ENCODE peak calls at places on chromosomes 5 and 9, in six cellular contexts. One of them, this sample, is unnamed.
A peak's percentile ranks its signal among the peaks of the same experiment; 100 is the strongest.

GRCh38 chr5:112684737-112685136 is 52.9 kb upstream of the APC start:
- DNase-seq in GM23248: peak; percentile 94
- DNase-seq in breast epithelium: no peak
- DNase-seq in osteoblast: peak; percentile 88
- DNase-seq in right lobe of liver: no peak
- DNase-seq in IMR-90: peak; percentile 74
- DNase-seq in this sample: no peak

GRCh38 chr5:145739824-145740223 is 95.3 kb downstream of the PRELID2 start:
- DNase-seq in breast epithelium: no peak
- DNase-seq in osteoblast: no peak
- DNase-seq in GM23248: peak; percentile 9
- DNase-seq in IMR-90: no peak
- DNase-seq in right lobe of liver: no peak
- DNase-seq in this sample: no peak

GRCh38 chr9:71106992-71107391 is 14.4 kb downstream of the TRPM3 start:
- DNase-seq in GM23248: no peak
- DNase-seq in osteoblast: no peak
- DNase-seq in breast epithelium: no peak
- DNase-seq in right lobe of liver: no peak
- DNase-seq in IMR-90: no peak
- DNase-seq in this sample: no peak

GRCh38 chr9:32177389-32177788 is 207.1 kb upstream of the ACO1 start:
- DNase-seq in right lobe of liver: no peak
- DNase-seq in GM23248: no peak
- DNase-seq in IMR-90: no peak
- DNase-seq in breast epithelium: no peak
- DNase-seq in osteoblast: no peak
- DNase-seq in this sample: no peak

GRCh38 chr9:76297721-76298239 is 96.4 kb downstream of the RFK start:
- DNase-seq in breast epithelium: peak; percentile 34
- DNase-seq in IMR-90: peak; percentile 33
- DNase-seq in right lobe of liver: no peak
- DNase-seq in GM23248: peak; percentile 51
- DNase-seq in osteoblast: peak; percentile 74
- DNase-seq in this sample: no peak

GRCh38 chr5:129204525-129204924 is 110.0 kb downstream of the ISOC1 start:
- DNase-seq in IMR-90: no peak
- DNase-seq in GM23248: no peak
- DNase-seq in breast epithelium: no peak
- DNase-seq in right lobe of liver: no peak
- DNase-seq in osteoblast: no peak
- DNase-seq in this sample: no peak

GRCh38 chr5:125185740-125186139 is 439.3 kb upstream of the ZNF608 start:
- DNase-seq in osteoblast: no peak
- DNase-seq in breast epithelium: no peak
- DNase-seq in IMR-90: no peak
- DNase-seq in right lobe of liver: no peak
- DNase-seq in GM23248: no peak
- DNase-seq in this sample: no peak

GRCh38 chr9:78357165-78357873 is 60.4 kb downstream of the PSAT1 start:
- DNase-seq in right lobe of liver: no peak
- DNase-seq in GM23248: no peak
- DNase-seq in osteoblast: no peak
- DNase-seq in IMR-90: no peak
- DNase-seq in breast epithelium: no peak
- DNase-seq in this sample: no peak

GRCh38 chr5:160640417-160640816 is 211.6 kb downstream of the ATP10B start:
- DNase-seq in right lobe of liver: no peak
- DNase-seq in breast epithelium: no peak
- DNase-seq in IMR-90: no peak
- DNase-seq in GM23248: no peak
- DNase-seq in osteoblast: no peak
- DNase-seq in this sample: no peak

GRCh38 chr9:116574027-116574679 is 113.0 kb upstream of the TRIM32 start:
- DNase-seq in right lobe of liver: no peak
- DNase-seq in osteoblast: peak; percentile 34
- DNase-seq in IMR-90: peak; percentile 13
- DNase-seq in GM23248: no peak
- DNase-seq in breast epithelium: no peak
- DNase-seq in this sample: no peak

GRCh38 chr5:94469889-94470288 is 148.5 kb downstream of the KIAA0825 start:
- DNase-seq in IMR-90: peak; percentile 82
- DNase-seq in osteoblast: no peak
- DNase-seq in GM23248: peak; percentile 86
- DNase-seq in breast epithelium: no peak
- DNase-seq in right lobe of liver: no peak
- DNase-seq in this sample: no peak

GRCh38 chr5:113507601-113508000 is 5.9 kb upstream of the YTHDC2 start:
- DNase-seq in IMR-90: no peak
- DNase-seq in right lobe of liver: no peak
- DNase-seq in GM23248: no peak
- DNase-seq in osteoblast: no peak
- DNase-seq in breast epithelium: no peak
- DNase-seq in this sample: no peak

GRCh38 chr5:163653526-163653925 is 148.1 kb downstream of the MAT2B start:
- DNase-seq in osteoblast: no peak
- DNase-seq in IMR-90: no peak
- DNase-seq in GM23248: no peak
- DNase-seq in right lobe of liver: no peak
- DNase-seq in breast epithelium: no peak
- DNase-seq in this sample: no peak

GRCh38 chr9:86675805-86676204 is 271.5 kb downstream of the GAS1 start:
- DNase-seq in breast epithelium: no peak
- DNase-seq in right lobe of liver: no peak
- DNase-seq in IMR-90: no peak
- DNase-seq in GM23248: no peak
- DNase-seq in osteoblast: no peak
- DNase-seq in this sample: no peak

GRCh38 chr9:86679979-86680378 is 267.3 kb downstream of the GAS1 start:
- DNase-seq in right lobe of liver: no peak
- DNase-seq in osteoblast: no peak
- DNase-seq in IMR-90: no peak
- DNase-seq in breast epithelium: no peak
- DNase-seq in GM23248: no peak
- DNase-seq in this sample: no peak

GRCh38 chr9:86674475-86674874 is 272.8 kb downstream of the GAS1 start:
- DNase-seq in osteoblast: no peak
- DNase-seq in GM23248: peak; percentile 17
- DNase-seq in IMR-90: no peak
- DNase-seq in right lobe of liver: no peak
- DNase-seq in breast epithelium: no peak
- DNase-seq in this sample: no peak

GRCh38 chr9:86671018-86671417 is 276.3 kb downstream of the GAS1 start:
- DNase-seq in GM23248: no peak
- DNase-seq in osteoblast: no peak
- DNase-seq in breast epithelium: no peak
- DNase-seq in IMR-90: no peak
- DNase-seq in right lobe of liver: no peak
- DNase-seq in this sample: no peak

GRCh38 chr9:86676426-86676825 is 270.9 kb downstream of the GAS1 start:
- DNase-seq in GM23248: no peak
- DNase-seq in breast epithelium: no peak
- DNase-seq in osteoblast: no peak
- DNase-seq in right lobe of liver: no peak
- DNase-seq in IMR-90: no peak
- DNase-seq in this sample: no peak
- H3K27me3 ChIP-seq in GM23248: no peaks in the 10 kb centered on the region
- H3K27me3 ChIP-seq in breast epithelium: no peaks in the 10 kb centered on the region
- H3K27me3 ChIP-seq in osteoblast: no peaks in the 10 kb centered on the region
- H3K27me3 ChIP-seq in right lobe of liver: no peaks in the 10 kb centered on the region
- H3K27me3 ChIP-seq in IMR-90: no peaks in the 10 kb centered on the region
- H3K27me3 ChIP-seq in this sample: no peaks in the 10 kb centered on the region

GRCh38 chr9:37801287-37801850 is 772 bp downstream of the DCAF10 start:
- DNase-seq in osteoblast: peak; percentile 88
- DNase-seq in GM23248: peak; percentile 75
- DNase-seq in right lobe of liver: peak; percentile 70
- DNase-seq in breast epithelium: no peak
- DNase-seq in IMR-90: peak; percentile 9
- DNase-seq in this sample: peak; percentile 73
- H3K27me3 ChIP-seq in osteoblast: no peaks in the 10 kb centered on the region
- H3K27me3 ChIP-seq in GM23248: no peaks in the 10 kb centered on the region
- H3K27me3 ChIP-seq in right lobe of liver: no peaks in the 10 kb centered on the region
- H3K27me3 ChIP-seq in breast epithelium: no peaks in the 10 kb centered on the region
- H3K27me3 ChIP-seq in IMR-90: no peaks in the 10 kb centered on the region
- H3K27me3 ChIP-seq in this sample: no peaks in the 10 kb centered on the region

GRCh38 chr5:133680830-133681555 is 68.7 kb upstream of the FSTL4 start:
- DNase-seq in GM23248: no peak
- DNase-seq in breast epithelium: no peak
- DNase-seq in right lobe of liver: no peak
- DNase-seq in osteoblast: no peak
- DNase-seq in IMR-90: no peak
- DNase-seq in this sample: no peak
- H3K27me3 ChIP-seq in GM23248: peaks cover 14% of the 10 kb centered on the region
- H3K27me3 ChIP-seq in breast epithelium: no peaks in the 10 kb centered on the region
- H3K27me3 ChIP-seq in right lobe of liver: no peaks in the 10 kb centered on the region
- H3K27me3 ChIP-seq in osteoblast: peaks cover 5% of the 10 kb centered on the region
- H3K27me3 ChIP-seq in IMR-90: peaks cover 10% of the 10 kb centered on the region
- H3K27me3 ChIP-seq in this sample: no peaks in the 10 kb centered on the region

GRCh38 chr9:126626117-126627022 is 12.6 kb downstream of the LMX1B start:
- DNase-seq in breast epithelium: no peak
- DNase-seq in right lobe of liver: no peak
- DNase-seq in osteoblast: no peak
- DNase-seq in IMR-90: no peak
- DNase-seq in GM23248: no peak
- DNase-seq in this sample: no peak
- H3K27me3 ChIP-seq in breast epithelium: peaks cover 38% of the 10 kb centered on the region
- H3K27me3 ChIP-seq in right lobe of liver: peaks cover 69% of the 10 kb centered on the region
- H3K27me3 ChIP-seq in osteoblast: peaks cover 13% of the 10 kb centered on the region
- H3K27me3 ChIP-seq in IMR-90: peaks cover 91% of the 10 kb centered on the region
- H3K27me3 ChIP-seq in GM23248: peaks cover 43% of the 10 kb centered on the region
- H3K27me3 ChIP-seq in this sample: no peaks in the 10 kb centered on the region

GRCh38 chr5:127410906-127411780 is 106.3 kb upstream of the PRRC1 start:
- DNase-seq in IMR-90: no peak
- DNase-seq in right lobe of liver: no peak
- DNase-seq in GM23248: no peak
- DNase-seq in osteoblast: no peak
- DNase-seq in breast epithelium: no peak
- DNase-seq in this sample: no peak
- H3K27me3 ChIP-seq in IMR-90: peaks cover 6% of the 10 kb centered on the region
- H3K27me3 ChIP-seq in right lobe of liver: no peaks in the 10 kb centered on the region
- H3K27me3 ChIP-seq in GM23248: no peaks in the 10 kb centered on the region
- H3K27me3 ChIP-seq in osteoblast: no peaks in the 10 kb centered on the region
- H3K27me3 ChIP-seq in breast epithelium: no peaks in the 10 kb centered on the region
- H3K27me3 ChIP-seq in this sample: no peaks in the 10 kb centered on the region

GRCh38 chr9:107671588-107671987 is 182.0 kb upstream of the KLF4 start:
- DNase-seq in GM23248: no peak
- DNase-seq in breast epithelium: no peak
- DNase-seq in osteoblast: no peak
- DNase-seq in IMR-90: no peak
- DNase-seq in right lobe of liver: no peak
- DNase-seq in this sample: no peak

GRCh38 chr9:107674252-107674936 is 184.8 kb upstream of the KLF4 start:
- DNase-seq in osteoblast: no peak
- DNase-seq in right lobe of liver: no peak
- DNase-seq in breast epithelium: no peak
- DNase-seq in IMR-90: no peak
- DNase-seq in GM23248: no peak
- DNase-seq in this sample: no peak

GRCh38 chr9:107675476-107676264 is 186.1 kb upstream of the KLF4 start:
- DNase-seq in breast epithelium: no peak
- DNase-seq in IMR-90: no peak
- DNase-seq in osteoblast: no peak
- DNase-seq in GM23248: no peak
- DNase-seq in right lobe of liver: no peak
- DNase-seq in this sample: no peak

DNA sequence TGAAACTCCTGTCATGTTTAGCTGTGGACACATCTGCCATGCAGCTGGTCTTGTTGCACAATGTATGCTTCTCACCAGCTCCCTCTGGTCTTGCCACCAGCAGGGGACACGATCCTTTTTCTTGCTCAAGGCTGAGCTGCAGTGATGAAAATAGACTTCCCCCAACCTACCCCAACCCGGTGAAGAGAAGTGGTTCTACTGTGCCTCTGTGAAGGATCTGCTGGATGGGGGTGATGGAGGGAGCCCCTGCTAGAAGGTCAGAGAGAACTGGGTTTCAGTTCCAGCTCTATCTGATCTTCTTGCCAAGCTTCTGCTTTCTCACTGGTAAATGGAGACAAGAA is 185.3 kb upstream of the KLF4 start:
- DNase-seq in IMR-90: no peak
- DNase-seq in osteoblast: peak; percentile 42
- DNase-seq in GM23248: peak; percentile 23
- DNase-seq in right lobe of liver: no peak
- DNase-seq in breast epithelium: no peak
- DNase-seq in this sample: peak; percentile 55
- H3K27me3 ChIP-seq in IMR-90: peaks cover 2% of the 10 kb centered on the region
- H3K27me3 ChIP-seq in osteoblast: no peaks in the 10 kb centered on the region
- H3K27me3 ChIP-seq in GM23248: no peaks in the 10 kb centered on the region
- H3K27me3 ChIP-seq in right lobe of liver: no peaks in the 10 kb centered on the region
- H3K27me3 ChIP-seq in breast epithelium: no peaks in the 10 kb centered on the region
- H3K27me3 ChIP-seq in this sample: no peaks in the 10 kb centered on the region

DNA sequence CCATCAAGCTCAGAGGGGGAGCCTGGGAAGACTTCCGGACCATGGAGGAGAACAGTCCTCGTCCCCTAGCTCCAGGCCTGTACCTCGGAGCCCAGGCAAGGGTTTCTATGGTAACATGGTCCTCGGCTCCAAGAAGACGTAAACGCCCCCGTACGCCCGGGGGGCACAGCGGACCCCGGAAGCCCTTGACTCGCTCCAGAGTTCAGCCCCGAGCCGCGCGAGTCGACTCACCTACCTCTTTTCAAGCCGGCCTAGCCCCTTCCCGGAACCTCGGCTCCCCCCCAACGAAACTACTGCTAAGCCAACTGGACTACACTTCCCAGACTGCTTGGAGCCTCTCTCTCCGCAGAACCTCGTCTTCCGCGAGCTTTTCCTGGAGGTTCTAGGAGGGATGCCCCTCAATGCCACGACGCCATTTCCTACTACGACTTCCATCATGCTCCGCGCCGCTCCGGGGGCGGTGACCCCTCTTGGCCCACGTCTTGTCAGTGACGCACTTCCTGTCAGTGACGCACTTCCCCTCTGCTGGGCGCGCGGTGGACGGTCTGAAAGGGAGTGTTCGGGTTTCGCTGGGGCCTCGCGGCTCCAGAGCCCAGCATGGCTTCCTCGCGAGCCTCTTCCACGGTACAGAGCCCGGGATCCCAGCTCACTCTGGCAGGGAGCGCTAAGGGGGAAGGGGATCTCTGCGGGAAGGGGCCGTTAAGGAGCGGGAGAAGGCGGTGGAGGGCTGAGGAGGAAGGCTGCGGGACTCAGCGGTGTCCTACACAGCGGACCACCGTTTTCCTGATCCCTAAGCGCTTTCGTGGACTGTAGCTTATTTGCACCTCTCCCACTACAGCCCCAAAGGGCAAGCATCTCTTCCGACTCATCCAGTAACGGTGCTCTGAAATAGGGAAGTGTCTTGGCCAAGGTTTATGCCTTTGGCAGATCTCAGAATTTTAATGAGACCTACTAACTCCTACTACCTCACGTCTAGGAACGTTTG is at the start of the genes CDC26 and PRPF4:
- DNase-seq in right lobe of liver: peak; percentile 97
- DNase-seq in breast epithelium: peak; percentile 96
- DNase-seq in osteoblast: peak; percentile 94
- DNase-seq in IMR-90: peak; percentile 99
- DNase-seq in GM23248: peak; percentile 99
- DNase-seq in this sample: peak; percentile 99
- H3K27me3 ChIP-seq in right lobe of liver: no peaks in the 10 kb centered on the region
- H3K27me3 ChIP-seq in breast epithelium: no peaks in the 10 kb centered on the region
- H3K27me3 ChIP-seq in osteoblast: no peaks in the 10 kb centered on the region
- H3K27me3 ChIP-seq in IMR-90: no peaks in the 10 kb centered on the region
- H3K27me3 ChIP-seq in GM23248: no peaks in the 10 kb centered on the region
- H3K27me3 ChIP-seq in this sample: no peaks in the 10 kb centered on the region

GRCh38 chr5:135486679-135487395 is 34.7 kb upstream of the TIFAB start:
- DNase-seq in osteoblast: peak; percentile 69
- DNase-seq in breast epithelium: peak; percentile 61
- DNase-seq in right lobe of liver: no peak
- DNase-seq in IMR-90: no peak
- DNase-seq in GM23248: no peak
- DNase-seq in this sample: no peak
- H3K27me3 ChIP-seq in osteoblast: peaks cover 15% of the 10 kb centered on the region
- H3K27me3 ChIP-seq in breast epithelium: peaks cover 13% of the 10 kb centered on the region
- H3K27me3 ChIP-seq in right lobe of liver: peaks cover 29% of the 10 kb centered on the region
- H3K27me3 ChIP-seq in IMR-90: peaks cover 68% of the 10 kb centered on the region
- H3K27me3 ChIP-seq in GM23248: no peaks in the 10 kb centered on the region
- H3K27me3 ChIP-seq in this sample: no peaks in the 10 kb centered on the region